ENCODE peak calls at places on chromosome 10, in five cellular contexts. One of them, this sample, is unnamed.
A peak's percentile ranks its signal among the peaks of the same experiment; 100 is the strongest.

GRCh38 chr10:50637003-50637579 is 13.3 kb upstream of the SGMS1 start:
- DNase-seq in tibial nerve: no peak
- DNase-seq in aorta: no peak
- DNase-seq in neural progenitor cell: no peak
- DNase-seq in lower lobe of right lung: no peak
- DNase-seq in this sample: no peak

GRCh38 chr10:58137813-58138212 is 129.9 kb downstream of the IPMK start:
- DNase-seq in tibial nerve: no peak
- DNase-seq in aorta: no peak
- DNase-seq in neural progenitor cell: no peak
- DNase-seq in lower lobe of right lung: no peak
- DNase-seq in this sample: no peak

GRCh38 chr10:17768957-17769356 is 17.0 kb downstream of the TMEM236 start:
- DNase-seq in tibial nerve: no peak
- DNase-seq in aorta: no peak
- DNase-seq in neural progenitor cell: no peak
- DNase-seq in lower lobe of right lung: no peak
- DNase-seq in this sample: no peak

GRCh38 chr10:33967721-33968120 is 633.3 kb upstream of the NRP1 start:
- DNase-seq in tibial nerve: no peak
- DNase-seq in aorta: no peak
- DNase-seq in neural progenitor cell: no peak
- DNase-seq in lower lobe of right lung: no peak
- DNase-seq in this sample: no peak

GRCh38 chr10:117647306-117647705 is 104.8 kb downstream of the EMX2 start:
- DNase-seq in tibial nerve: no peak
- DNase-seq in aorta: no peak
- DNase-seq in neural progenitor cell: no peak
- DNase-seq in lower lobe of right lung: no peak
- DNase-seq in this sample: no peak

GRCh38 chr10:22795546-22795945 is 81.2 kb upstream of the PIP4K2A start:
- DNase-seq in tibial nerve: no peak
- DNase-seq in aorta: no peak
- DNase-seq in neural progenitor cell: no peak
- DNase-seq in lower lobe of right lung: no peak
- DNase-seq in this sample: no peak

GRCh38 chr10:89373916-89374711 is 3.7 kb upstream of the IFIT1B start:
- DNase-seq in tibial nerve: peak; percentile 84
- DNase-seq in aorta: peak; percentile 80
- DNase-seq in neural progenitor cell: no peak
- DNase-seq in lower lobe of right lung: peak; percentile 62
- DNase-seq in this sample: peak; percentile 33

GRCh38 chr10:125155101-125155500 is 5.3 kb downstream of the CTBP2 start:
- DNase-seq in tibial nerve: no peak
- DNase-seq in aorta: peak; percentile 31
- DNase-seq in neural progenitor cell: peak; percentile 85
- DNase-seq in lower lobe of right lung: no peak
- DNase-seq in this sample: no peak

GRCh38 chr10:61000769-61001730 is 57.1 kb upstream of the RHOBTB1 start:
- DNase-seq in tibial nerve: no peak
- DNase-seq in aorta: peak; percentile 74
- DNase-seq in neural progenitor cell: peak; percentile 84
- DNase-seq in lower lobe of right lung: peak; percentile 44
- DNase-seq in this sample: no peak

GRCh38 chr10:129725482-129725881 is 238.6 kb downstream of the EBF3 start:
- DNase-seq in tibial nerve: no peak
- DNase-seq in aorta: no peak
- DNase-seq in neural progenitor cell: no peak
- DNase-seq in lower lobe of right lung: no peak
- DNase-seq in this sample: peak; percentile 19

GRCh38 chr10:33398796-33399195 is 64.3 kb upstream of the NRP1 start:
- DNase-seq in tibial nerve: no peak
- DNase-seq in aorta: no peak
- DNase-seq in neural progenitor cell: no peak
- DNase-seq in lower lobe of right lung: no peak
- DNase-seq in this sample: no peak

GRCh38 chr10:24096281-24096680 is 112.7 kb upstream of the KIAA1217 start:
- DNase-seq in tibial nerve: no peak
- DNase-seq in aorta: no peak
- DNase-seq in neural progenitor cell: no peak
- DNase-seq in lower lobe of right lung: no peak
- DNase-seq in this sample: no peak

GRCh38 chr10:73813333-73813732 is 1.9 kb upstream of the NDST2 start:
- DNase-seq in tibial nerve: no peak
- DNase-seq in aorta: no peak
- DNase-seq in neural progenitor cell: no peak
- DNase-seq in lower lobe of right lung: no peak
- DNase-seq in this sample: no peak

GRCh38 chr10:102819054-102819453 is 18.2 kb downstream of the CYP17A1 start:
- DNase-seq in tibial nerve: no peak
- DNase-seq in aorta: peak; percentile 45
- DNase-seq in neural progenitor cell: no peak
- DNase-seq in lower lobe of right lung: peak; percentile 53
- DNase-seq in this sample: peak; percentile 59

GRCh38 chr10:58662314-58662713 is 149.6 kb downstream of the BICC1 start:
- DNase-seq in tibial nerve: no peak
- DNase-seq in aorta: no peak
- DNase-seq in neural progenitor cell: no peak
- DNase-seq in lower lobe of right lung: no peak
- DNase-seq in this sample: no peak

GRCh38 chr10:49817845-49818244 is 55.7 kb upstream of the OGDHL start:
- DNase-seq in tibial nerve: no peak
- DNase-seq in aorta: no peak
- DNase-seq in neural progenitor cell: no peak
- DNase-seq in lower lobe of right lung: no peak
- DNase-seq in this sample: no peak

GRCh38 chr10:88207121-88207546 is 343.7 kb downstream of the PTEN start:
- DNase-seq in tibial nerve: no peak
- DNase-seq in aorta: no peak
- DNase-seq in neural progenitor cell: no peak
- DNase-seq in lower lobe of right lung: no peak
- DNase-seq in this sample: no peak

GRCh38 chr10:126576336-126576735 is 94.2 kb downstream of the C10orf90 start:
- DNase-seq in tibial nerve: no peak
- DNase-seq in aorta: no peak
- DNase-seq in neural progenitor cell: no peak
- DNase-seq in lower lobe of right lung: no peak
- DNase-seq in this sample: no peak

GRCh38 chr10:131748831-131749766 is 151.7 kb upstream of the PPP2R2D start:
- DNase-seq in tibial nerve: no peak
- DNase-seq in aorta: peak; percentile 55
- DNase-seq in neural progenitor cell: peak; percentile 68
- DNase-seq in lower lobe of right lung: no peak
- DNase-seq in this sample: no peak

GRCh38 chr10:50362547-50363125 is 111.3 kb upstream of the ASAH2 start:
- DNase-seq in tibial nerve: no peak
- DNase-seq in aorta: no peak
- DNase-seq in neural progenitor cell: no peak
- DNase-seq in lower lobe of right lung: no peak
- DNase-seq in this sample: no peak

DNA sequence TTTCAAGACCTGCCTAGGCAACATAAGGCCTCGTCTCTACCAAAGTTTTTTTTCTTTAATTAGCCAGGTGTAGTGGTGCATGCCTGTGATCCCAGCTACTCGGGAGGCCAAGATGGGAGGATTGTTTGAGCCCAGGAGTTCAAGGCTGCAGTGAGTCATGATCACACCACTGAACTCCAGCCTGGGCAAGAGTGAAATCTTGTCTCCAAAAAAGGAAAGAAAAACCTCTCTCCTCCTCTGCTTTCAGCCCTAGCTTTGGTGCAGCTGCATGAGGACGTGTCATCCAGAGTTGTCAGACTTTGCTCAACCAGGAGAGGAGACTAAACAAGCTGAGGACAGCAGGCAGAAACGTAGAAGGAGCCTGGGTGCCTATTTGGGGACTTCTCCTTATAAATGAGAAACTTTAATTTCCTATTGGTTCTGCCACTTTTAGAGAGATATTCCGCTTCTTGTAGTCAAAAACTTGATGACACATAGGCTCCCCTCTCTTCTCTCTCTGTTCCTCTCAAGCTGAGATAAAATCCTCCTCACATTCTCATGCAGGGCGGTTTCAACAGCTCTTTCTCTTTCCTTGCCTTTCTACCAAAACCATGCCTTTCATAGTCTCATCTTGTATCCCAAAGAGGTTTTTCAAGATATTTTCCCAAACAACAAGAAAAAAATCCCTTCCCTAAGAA is 205.4 kb downstream of the ARHGAP12 start:
- DNase-seq in tibial nerve: no peak
- DNase-seq in aorta: no peak
- DNase-seq in neural progenitor cell: no peak
- DNase-seq in lower lobe of right lung: no peak
- DNase-seq in this sample: no peak
- H3K4me3 ChIP-seq in tibial nerve: no peak overlapping the region
- H3K4me3 ChIP-seq in aorta: no peak overlapping the region
- H3K4me3 ChIP-seq in neural progenitor cell: no peak overlapping the region
- H3K4me3 ChIP-seq in lower lobe of right lung: no peak overlapping the region
- H3K4me3 ChIP-seq in this sample: no peak overlapping the region

GRCh38 chr10:91603173-91603572 is 29.7 kb downstream of the PPP1R3C start:
- DNase-seq in tibial nerve: no peak
- DNase-seq in aorta: no peak
- DNase-seq in neural progenitor cell: no peak
- DNase-seq in lower lobe of right lung: no peak
- DNase-seq in this sample: no peak
- H3K4me1 ChIP-seq in tibial nerve: peaks cover 8% of the 10 kb centered on the region
- H3K4me1 ChIP-seq in aorta: peaks cover 8% of the 10 kb centered on the region
- H3K4me1 ChIP-seq in neural progenitor cell: peaks cover 5% of the 10 kb centered on the region
- H3K4me1 ChIP-seq in lower lobe of right lung: peaks cover 8% of the 10 kb centered on the region
- H3K4me1 ChIP-seq in this sample: no peaks in the 10 kb centered on the region

DNA sequence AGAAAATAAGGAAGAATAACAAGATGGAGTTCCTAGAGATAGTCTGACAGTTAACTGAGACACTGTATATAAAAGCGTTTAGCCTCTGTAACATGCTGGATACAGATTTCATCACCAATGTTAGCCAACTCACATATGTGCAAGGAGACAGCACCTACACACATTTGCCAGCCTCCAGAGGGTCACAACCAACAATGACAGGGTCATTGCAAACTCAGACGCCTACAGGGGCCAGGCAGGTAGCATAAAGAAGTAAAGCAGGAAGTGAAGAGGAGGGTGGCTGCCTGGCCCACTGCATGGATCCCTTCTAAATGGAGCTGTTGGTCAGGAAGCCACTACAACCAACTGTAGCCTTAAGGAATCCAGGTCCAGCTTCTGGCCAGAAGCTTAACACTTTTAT is 50.4 kb downstream of the NRAP start:
- DNase-seq in tibial nerve: no peak
- DNase-seq in aorta: no peak
- DNase-seq in neural progenitor cell: no peak
- DNase-seq in lower lobe of right lung: no peak
- DNase-seq in this sample: no peak
- H3K4me3 ChIP-seq in tibial nerve: no peak overlapping the region
- H3K4me3 ChIP-seq in aorta: no peak overlapping the region
- H3K4me3 ChIP-seq in neural progenitor cell: no peak overlapping the region
- H3K4me3 ChIP-seq in lower lobe of right lung: no peak overlapping the region
- H3K4me3 ChIP-seq in this sample: no peak overlapping the region

GRCh38 chr10:74887614-74888284 is 61.3 kb downstream of the KAT6B start:
- DNase-seq in tibial nerve: no peak
- DNase-seq in aorta: no peak
- DNase-seq in neural progenitor cell: no peak
- DNase-seq in lower lobe of right lung: no peak
- DNase-seq in this sample: no peak
- H3K4me1 ChIP-seq in tibial nerve: no peaks in the 10 kb centered on the region
- H3K4me1 ChIP-seq in aorta: no peaks in the 10 kb centered on the region
- H3K4me1 ChIP-seq in neural progenitor cell: peaks cover 7% of the 10 kb centered on the region
- H3K4me1 ChIP-seq in lower lobe of right lung: peaks cover 29% of the 10 kb centered on the region
- H3K4me1 ChIP-seq in this sample: no peaks in the 10 kb centered on the region

GRCh38 chr10:122112625-122113160 is 123.7 kb downstream of the TACC2 start:
- DNase-seq in tibial nerve: peak; percentile 69
- DNase-seq in aorta: peak; percentile 95
- DNase-seq in neural progenitor cell: peak; percentile 93
- DNase-seq in lower lobe of right lung: peak; percentile 91
- DNase-seq in this sample: peak; percentile 91
- H3K4me3 ChIP-seq in tibial nerve: peak overlapping the region; percentile 74
- H3K4me3 ChIP-seq in aorta: peak overlapping the region; percentile 57
- H3K4me3 ChIP-seq in neural progenitor cell: peak overlapping the region; percentile 68
- H3K4me3 ChIP-seq in lower lobe of right lung: peak overlapping the region; percentile 80
- H3K4me3 ChIP-seq in this sample: peak overlapping the region; percentile 81

GRCh38 chr10:93468532-93469213 is 13.5 kb downstream of the MYOF start:
- DNase-seq in tibial nerve: no peak
- DNase-seq in aorta: no peak
- DNase-seq in neural progenitor cell: no peak
- DNase-seq in lower lobe of right lung: no peak
- DNase-seq in this sample: no peak

GRCh38 chr10:93471110-93471651 is 11.0 kb downstream of the MYOF start:
- DNase-seq in tibial nerve: no peak
- DNase-seq in aorta: no peak
- DNase-seq in neural progenitor cell: no peak
- DNase-seq in lower lobe of right lung: no peak
- DNase-seq in this sample: no peak

GRCh38 chr10:93473161-93473560 is 9.0 kb downstream of the MYOF start:
- DNase-seq in tibial nerve: no peak
- DNase-seq in aorta: no peak
- DNase-seq in neural progenitor cell: no peak
- DNase-seq in lower lobe of right lung: no peak
- DNase-seq in this sample: no peak

GRCh38 chr10:93465806-93466675 is 16.1 kb downstream of the MYOF start:
- DNase-seq in tibial nerve: peak; percentile 64
- DNase-seq in aorta: peak; percentile 94
- DNase-seq in neural progenitor cell: no peak
- DNase-seq in lower lobe of right lung: peak; percentile 83
- DNase-seq in this sample: peak; percentile 74

GRCh38 chr10:93469454-93469853 is 12.7 kb downstream of the MYOF start:
- DNase-seq in tibial nerve: no peak
- DNase-seq in aorta: no peak
- DNase-seq in neural progenitor cell: no peak
- DNase-seq in lower lobe of right lung: no peak
- DNase-seq in this sample: no peak
- H3K4me1 ChIP-seq in tibial nerve: peaks cover 38% of the 10 kb centered on the region
- H3K4me1 ChIP-seq in aorta: peaks cover 7% of the 10 kb centered on the region
- H3K4me1 ChIP-seq in neural progenitor cell: peaks cover 5% of the 10 kb centered on the region
- H3K4me1 ChIP-seq in lower lobe of right lung: peaks cover 77% of the 10 kb centered on the region
- H3K4me1 ChIP-seq in this sample: peaks cover 42% of the 10 kb centered on the region

DNA sequence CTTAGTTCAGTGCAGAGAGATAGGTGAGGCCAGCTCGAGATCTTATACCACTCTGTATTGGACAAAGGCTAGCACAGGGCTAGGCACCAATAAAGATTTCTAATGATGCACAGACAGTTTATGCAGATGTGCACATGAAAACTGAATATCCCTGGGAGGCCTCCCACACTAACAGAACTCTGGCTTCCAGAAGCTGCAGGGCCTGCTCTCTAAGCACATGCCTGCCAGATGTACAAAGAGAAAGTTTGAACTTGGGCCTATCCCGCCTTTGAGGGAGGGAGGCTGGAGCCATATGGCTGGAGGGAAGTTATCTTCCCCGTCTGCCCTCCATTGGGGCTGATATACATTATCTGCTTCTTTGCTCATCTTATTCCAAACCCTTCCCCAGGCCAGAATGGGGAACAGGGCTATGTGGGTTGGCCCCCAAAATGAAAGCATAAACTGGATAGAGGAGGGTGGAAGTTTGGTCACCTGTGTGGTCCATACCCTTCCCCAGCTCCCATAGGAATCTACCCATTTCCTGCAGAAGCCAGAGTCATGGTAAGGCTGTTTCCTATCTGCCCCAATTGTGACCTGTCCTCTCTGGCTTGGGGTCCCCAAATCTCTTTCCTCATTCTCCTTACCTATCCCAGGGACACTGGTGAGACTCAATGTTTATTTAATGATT is 3.8 kb downstream of the KAZALD1 start:
- DNase-seq in tibial nerve: no peak
- DNase-seq in aorta: no peak
- DNase-seq in neural progenitor cell: no peak
- DNase-seq in lower lobe of right lung: no peak
- DNase-seq in this sample: no peak
- H3K4me3 ChIP-seq in tibial nerve: peak overlapping the region; percentile 56
- H3K4me3 ChIP-seq in aorta: no peak overlapping the region
- H3K4me3 ChIP-seq in neural progenitor cell: no peak overlapping the region
- H3K4me3 ChIP-seq in lower lobe of right lung: peak overlapping the region; percentile 69
- H3K4me3 ChIP-seq in this sample: no peak overlapping the region